ENCODE peak calls at places on chromosomes 2 and 18, in four cellular contexts. T, U, L and Z are unnamed samples.

GRCh38 chr2:67169417-67170140 is 227.6 kb upstream of the ETAA1 start:
- DNase-seq in T (no peak), U (no peak), L (no peak), Z (no peak)

GRCh38 chr2:191225126-191225525 is 20.1 kb upstream of the MYO1B start:
- DNase-seq in T (no peak), U (no peak), L (no peak), Z (no peak)

GRCh38 chr2:240351088-240351741 is 84.2 kb upstream of the GPC1 start:
- DNase-seq in T (no peak), U (no peak), L (no peak), Z (no peak)

GRCh38 chr2:46984642-46985476 is 69.3 kb upstream of the MCFD2 start:
- DNase-seq in T (no peak), U (peak), L (peak), Z (no peak)

GRCh38 chr2:120763516-120763915 is 27.8 kb downstream of the GLI2 start:
- DNase-seq in T (no peak), U (no peak), L (no peak), Z (no peak)

GRCh38 chr18:29161429-29161828 is 984.5 kb upstream of the CDH2 start:
- DNase-seq in T (no peak), U (no peak), L (no peak), Z (no peak)

GRCh38 chr2:434625-435024 is 146.7 kb upstream of the ALKAL2 start:
- DNase-seq in T (no peak), U (no peak), L (no peak), Z (no peak)

GRCh38 chr2:180203972-180204371 is 196.9 kb upstream of the CWC22 start:
- DNase-seq in T (no peak), U (no peak), L (no peak), Z (no peak)

GRCh38 chr2:120508581-120509041 is 162.7 kb downstream of the INHBB start:
- DNase-seq in T (no peak), U (no peak), L (no peak), Z (no peak)

GRCh38 chr2:24046930-24047702 is at the start of gene WDCP:
- DNase-seq in T (peak), U (peak), L (peak), Z (peak)

GRCh38 chr2:143422681-143423080 is 293.5 kb downstream of the ARHGAP15 start:
- DNase-seq in T (no peak), U (no peak), L (no peak), Z (no peak)

GRCh38 chr2:149101818-149102217 is 63.3 kb downstream of the LYPD6B start:
- DNase-seq in T (no peak), U (no peak), L (no peak), Z (no peak)

GRCh38 chr2:27756544-27757498 is 14.7 kb upstream of the MRPL33 start:
- DNase-seq in T (no peak), U (no peak), L (no peak), Z (no peak)

GRCh38 chr2:46563110-46563731 is 83.9 kb downstream of the TMEM247 start:
- DNase-seq in T (no peak), U (no peak), L (no peak), Z (no peak)

GRCh38 chr18:64167408-64167807 is 18.5 kb upstream of the LINC00305 start:
- DNase-seq in T (no peak), U (no peak), L (no peak), Z (no peak)

GRCh38 chr2:237222178-237222577 is 136.5 kb downstream of the COPS8 start:
- DNase-seq in T (no peak), U (no peak), L (no peak), Z (no peak)

GRCh38 chr2:149906871-149907270 is 319.3 kb upstream of the MMADHC start:
- DNase-seq in T (no peak), U (no peak), L (no peak), Z (no peak)

GRCh38 chr2:105114551-105114950 is 76.7 kb downstream of the MRPS9 start:
- DNase-seq in T (peak), U (peak), L (peak), Z (no peak)

GRCh38 chr2:1781291-1782080 is 37.2 kb upstream of the PXDN start:
- DNase-seq in T (no peak), U (peak), L (no peak), Z (no peak)

GRCh38 chr18:79613186-79613931 is 66.2 kb upstream of the CTDP1 start:
- DNase-seq in T (no peak), U (no peak), L (no peak), Z (no peak)

GRCh38 chr2:238864207-238865014 is 16.5 kb downstream of the TWIST2 start:
- DNase-seq in T (peak), U (peak), L (no peak), Z (peak)

GRCh38 chr2:236748385-236748784 is 178.8 kb downstream of the ACKR3 start:
- DNase-seq in T (no peak), U (no peak), L (no peak), Z (no peak)

GRCh38 chr2:33342171-33342570 is 134.3 kb upstream of the RASGRP3 start:
- DNase-seq in T (no peak), U (no peak), L (no peak), Z (no peak)

GRCh38 chr2:239463541-239464165 is 62.8 kb upstream of the HDAC4 start:
- DNase-seq in T (no peak), U (no peak), L (no peak), Z (no peak)

GRCh38 chr2:160214461-160215055 is 14.5 kb upstream of the ITGB6 start:
- DNase-seq in T (peak), U (no peak), L (no peak), Z (no peak)

GRCh38 chr2:177028296-177028695 is 184.3 kb upstream of the HNRNPA3 start:
- DNase-seq in T (no peak), U (no peak), L (no peak), Z (no peak)

GRCh38 chr18:10047237-10047636 is 133.4 kb downstream of the VAPA start:
- DNase-seq in T (no peak), U (no peak), L (no peak), Z (no peak)

GRCh38 chr18:59180150-59180845 is 39.7 kb upstream of the GRP start:
- DNase-seq in T (no peak), U (no peak), L (no peak), Z (no peak)

GRCh38 chr2:241003369-241003768 is 5.0 kb downstream of the SNED1 start:
- DNase-seq in T (no peak), U (no peak), L (no peak), Z (no peak)

DNA sequence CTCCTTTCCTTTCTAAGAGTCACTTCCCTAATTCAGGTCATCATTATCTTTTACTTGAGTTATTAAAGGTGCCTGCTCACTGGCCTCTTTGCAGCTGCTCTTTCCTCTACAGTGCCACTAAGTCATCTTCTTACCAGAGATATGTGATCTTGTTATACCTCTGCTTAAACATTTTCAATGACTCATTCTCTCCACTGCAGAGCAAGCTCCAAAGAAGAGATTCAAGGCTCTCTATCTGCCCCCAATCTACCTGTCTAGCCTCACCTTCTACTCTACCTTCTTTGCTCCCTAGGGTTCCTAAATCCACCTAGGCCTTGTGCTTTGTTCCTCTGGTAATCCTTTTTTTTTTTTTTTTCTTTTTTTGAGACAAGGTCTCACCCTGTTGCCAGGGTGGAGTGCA is 3.1 kb downstream of the ARHGEF33 start:
- DNase-seq in T (no peak), U (no peak), L (no peak), Z (no peak)
- TF ChIP-seq FOSL1 in T (no peak), U (peak), L (peak), Z (no peak)

DNA sequence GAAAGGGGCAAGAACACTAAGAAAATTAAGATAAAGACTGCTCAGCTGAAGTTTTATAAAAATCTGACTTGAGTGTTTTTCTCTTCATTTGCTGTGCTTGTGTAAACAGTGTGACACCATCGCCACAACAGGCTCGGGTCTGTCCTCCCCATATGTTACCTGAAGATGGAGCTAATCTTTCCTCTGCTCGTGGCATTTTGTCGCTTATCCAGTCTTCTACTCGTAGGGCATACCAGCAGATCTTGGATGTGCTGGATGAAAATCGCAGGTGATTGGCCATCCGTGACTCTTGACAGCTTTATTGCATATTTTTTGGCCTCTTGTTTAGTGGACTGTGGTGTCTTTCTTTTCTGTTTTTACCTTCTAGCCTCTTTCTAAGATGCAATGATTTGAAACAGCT is 22.1 kb downstream of the MFF start:
- DNase-seq in T (no peak), U (no peak), L (no peak), Z (no peak)
- TF ChIP-seq FOSL1 in T (no peak), U (no peak), L (no peak), Z (no peak)

GRCh38 chr2:10493075-10493635 is 45.0 kb upstream of the ODC1 start:
- DNase-seq in T (no peak), U (no peak), L (no peak), Z (peak)

GRCh38 chr2:10495988-10496313 is 47.8 kb upstream of the ODC1 start:
- DNase-seq in T (no peak), U (no peak), L (no peak), Z (no peak)

GRCh38 chr2:10494351-10495066 is 46.4 kb upstream of the ODC1 start:
- DNase-seq in T (no peak), U (no peak), L (no peak), Z (no peak)

GRCh38 chr2:10495311-10495987 is 47.3 kb upstream of the ODC1 start:
- DNase-seq in T (no peak), U (no peak), L (no peak), Z (peak)

DNA sequence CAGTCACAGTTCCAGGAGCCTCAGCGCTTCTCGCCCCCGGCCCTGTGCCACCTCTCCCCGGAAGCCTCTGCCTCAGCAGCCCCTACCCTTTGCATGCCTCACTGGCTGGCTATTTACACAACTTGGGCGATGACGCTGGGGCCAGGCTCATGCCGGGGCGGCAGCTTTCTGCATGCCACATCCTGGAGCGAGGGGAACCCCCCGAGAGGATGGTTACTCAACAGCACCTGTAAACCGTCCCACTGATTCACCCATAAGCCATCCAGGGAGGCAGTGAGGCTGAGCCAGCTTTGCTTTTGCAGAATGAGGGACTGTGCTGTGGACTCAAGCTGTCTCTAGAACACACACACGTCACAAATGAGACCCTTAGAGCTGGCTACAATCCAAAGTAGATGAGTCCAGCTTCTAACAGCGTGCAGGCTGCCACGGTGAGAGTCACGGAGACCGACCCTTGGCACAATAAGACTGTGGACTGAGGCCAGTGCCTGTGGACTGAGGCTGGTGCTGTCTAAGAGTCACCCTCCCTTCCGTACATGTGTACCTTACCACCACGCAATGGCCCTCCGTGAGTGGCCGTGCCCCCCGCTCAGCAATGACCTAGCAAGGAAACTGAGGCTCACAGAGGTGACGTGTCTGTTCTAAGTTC is 45.6 kb upstream of the ODC1 start:
- DNase-seq in T (peak), U (no peak), L (no peak), Z (peak)
- TF ChIP-seq FOSL1 in T (no peak), U (no peak), L (no peak), Z (no peak)

GRCh38 chr2:171675810-171676345 is 11.4 kb upstream of the DYNC1I2 start:
- DNase-seq in T (no peak), U (no peak), L (no peak), Z (no peak)
- TF ChIP-seq FOSL1 in T (no peak), U (no peak), L (no peak), Z (no peak)

DNA sequence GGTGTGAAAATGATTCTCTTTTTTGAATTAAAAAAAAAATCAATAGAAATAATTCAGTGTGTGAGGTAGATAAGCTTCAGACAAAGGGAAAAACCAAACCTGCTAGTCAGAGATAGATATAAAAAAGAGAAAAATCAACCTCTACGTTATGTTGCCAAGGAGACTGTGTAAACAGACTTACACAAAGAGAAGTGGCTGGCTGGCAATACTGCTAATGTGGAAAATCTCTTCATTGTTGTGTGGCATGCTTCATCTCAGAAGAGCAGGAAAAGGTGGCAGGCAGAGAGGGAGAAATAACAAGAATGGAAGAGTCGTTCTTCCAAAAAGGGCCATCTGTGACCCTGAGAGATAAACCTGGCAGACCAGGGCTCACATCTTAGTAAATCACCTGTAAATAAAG is 200.7 kb downstream of the SLC8A1 start:
- DNase-seq in T (no peak), U (no peak), L (no peak), Z (no peak)
- TF ChIP-seq FOSL1 in T (no peak), U (no peak), L (no peak), Z (no peak)

GRCh38 chr2:98355881-98356280 is 9.6 kb downstream of the CNGA3 start:
- DNase-seq in T (no peak), U (no peak), L (no peak), Z (peak)

GRCh38 chr2:98359986-98360385 is 13.7 kb downstream of the CNGA3 start:
- DNase-seq in T (no peak), U (no peak), L (no peak), Z (peak)

GRCh38 chr2:98357856-98358255 is 11.6 kb downstream of the CNGA3 start:
- DNase-seq in T (no peak), U (no peak), L (no peak), Z (no peak)

GRCh38 chr2:98356729-98357128 is 10.5 kb downstream of the CNGA3 start:
- DNase-seq in T (no peak), U (no peak), L (no peak), Z (no peak)
- TF ChIP-seq FOSL1 in T (no peak), U (no peak), L (no peak), Z (no peak)

DNA sequence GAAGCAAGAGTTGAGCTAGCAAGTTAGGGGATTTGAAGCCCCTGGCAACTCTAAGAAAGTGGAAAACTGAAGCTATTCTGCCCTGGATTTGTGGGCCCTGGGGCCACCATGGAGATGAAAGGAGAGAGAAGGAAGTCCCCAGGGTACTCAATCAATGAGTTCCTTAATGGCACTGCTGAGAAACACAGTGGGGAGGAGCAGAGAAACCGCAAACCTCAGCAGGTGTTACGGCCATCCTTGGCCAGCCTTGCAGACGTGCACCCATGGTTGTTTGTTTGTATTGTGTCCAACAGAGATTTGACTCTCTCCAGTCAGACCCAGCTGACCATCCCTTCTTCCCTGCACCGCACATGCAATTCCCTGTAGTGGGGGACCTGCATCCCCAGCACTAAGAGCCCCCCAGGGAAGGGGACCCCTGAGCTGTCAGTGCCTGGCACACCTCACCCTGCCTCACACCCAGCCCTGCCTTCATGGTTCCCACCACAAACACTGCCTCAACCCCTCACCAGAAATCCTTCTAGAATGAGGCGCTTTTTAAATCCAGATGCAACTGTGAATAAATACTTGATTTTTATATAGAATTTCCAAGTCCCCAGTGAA is 255.3 kb downstream of the SH3BP4 start:
- DNase-seq in T (no peak), U (no peak), L (no peak), Z (no peak)
- TF ChIP-seq FOSL1 in T (no peak), U (no peak), L (no peak), Z (no peak)

DNA sequence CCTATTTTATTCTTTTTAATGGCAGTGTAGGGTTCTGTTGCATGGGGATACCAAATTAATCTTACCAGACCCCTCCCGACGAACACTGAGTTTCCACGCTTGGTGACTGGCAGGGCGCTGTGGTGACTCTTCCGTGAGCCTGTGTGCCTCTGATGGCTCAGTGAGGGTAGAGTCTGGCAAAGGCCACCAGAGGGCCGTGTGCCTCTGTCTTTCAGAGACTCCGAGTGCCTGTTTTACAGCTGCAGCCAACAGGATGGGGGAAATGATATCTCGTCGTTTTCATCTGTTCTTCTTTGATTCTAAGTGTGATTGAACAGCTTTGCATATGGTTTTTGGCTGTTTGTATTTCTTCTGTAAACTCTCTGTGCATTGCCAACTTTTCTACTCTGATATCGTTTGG is 99.8 kb downstream of the ZNF236 start:
- DNase-seq in T (peak), U (peak), L (peak), Z (no peak)
- TF ChIP-seq FOSL1 in T (no peak), U (no peak), L (no peak), Z (no peak)

GRCh38 chr2:7984693-7985353 is 697.0 kb upstream of the ID2 start:
- DNase-seq in T (no peak), U (no peak), L (no peak), Z (no peak)

GRCh38 chr2:7982054-7982453 is 699.8 kb upstream of the ID2 start:
- DNase-seq in T (no peak), U (no peak), L (no peak), Z (no peak)

GRCh38 chr2:7983912-7984311 is 697.9 kb upstream of the ID2 start:
- DNase-seq in T (no peak), U (no peak), L (no peak), Z (no peak)

GRCh38 chr2:7986431-7986830 is 695.4 kb upstream of the ID2 start:
- DNase-seq in T (no peak), U (no peak), L (no peak), Z (no peak)

GRCh38 chr2:7983451-7983850 is 698.4 kb upstream of the ID2 start:
- DNase-seq in T (no peak), U (no peak), L (no peak), Z (no peak)
- TF ChIP-seq FOSL1 in T (no peak), U (no peak), L (no peak), Z (no peak)